ENCODE peak calls at places on chromosomes 4 and X, in nine cellular contexts. H, U, C, T, K, Q, S, F and E are unnamed samples.

GRCh38 chr4:53057679-53058078 is 195.6 kb downstream of the RASL11B start:
- DNase-seq in H (no peak), T (no peak), Q (no peak), C (no peak), F (no peak), U (no peak), K (no peak), S (peak; percentile 19), E (no peak)

GRCh38 chr4:3822230-3822947 is 56.2 kb downstream of the ADRA2C start:
- DNase-seq in C (no peak), T (no peak), F (peak; percentile 39), Q (no peak), K (no peak), S (no peak), H (no peak), U (no peak), E (no peak)

GRCh38 chr4:114924311-114924710 is 189.1 kb downstream of the NDST4 start:
- DNase-seq in H (no peak), F (no peak), C (no peak), U (no peak), Q (no peak), S (no peak), T (no peak), K (no peak), E (no peak)

GRCh38 chr4:152585036-152585439 is 49.1 kb upstream of the FBXW7 start:
- DNase-seq in T (no peak), S (no peak), U (peak; percentile 20), Q (no peak), C (no peak), F (no peak), K (peak; percentile 26), H (no peak), E (no peak)

GRCh38 chrX:41377624-41378023 is 43.7 kb downstream of the DDX3X start:
- DNase-seq in U (no peak), F (no peak), C (no peak), H (no peak), Q (no peak), S (no peak), T (peak; percentile 25), K (no peak), E (no peak)

GRCh38 chr4:2259541-2260267 is 2.2 kb downstream of the MXD4 start:
- DNase-seq in U (no peak), C (no peak), H (no peak), T (no peak), S (peak; percentile 4), Q (peak; percentile 21), F (peak; percentile 34), K (no peak), E (no peak)

GRCh38 chr4:174580597-174580996 is 58.3 kb upstream of the HPGD start:
- DNase-seq in K (no peak), C (no peak), Q (no peak), U (no peak), F (no peak), T (no peak), H (no peak), S (no peak), E (no peak)

GRCh38 chr4:87481342-87481741 is 47.8 kb downstream of the SPARCL1 start:
- DNase-seq in S (no peak), U (no peak), H (no peak), C (no peak), Q (no peak), F (no peak), K (no peak), T (no peak), E (no peak)

GRCh38 chr4:87375719-87376291 is 15.2 kb downstream of the HSD17B11 start:
- DNase-seq in T (peak; percentile 71), C (peak; percentile 53), U (peak; percentile 88), Q (peak; percentile 55), F (no peak), H (peak; percentile 24), S (peak; percentile 30), K (peak; percentile 45), E (no peak)

GRCh38 chr4:176791591-176792347 is 953 bp downstream of the VEGFC start:
- DNase-seq in H (no peak), F (peak; percentile 47), Q (peak; percentile 25), T (peak; percentile 63), S (peak; percentile 6), K (no peak), U (peak; percentile 54), C (peak; percentile 33), E (no peak)

GRCh38 chr4:39062094-39062493 is at the start of gene KLHL5:
- DNase-seq in T (peak; percentile 41), Q (no peak), F (no peak), K (no peak), H (no peak), S (no peak), C (no peak), U (no peak), E (no peak)

GRCh38 chr4:127975121-127975770 is 10.0 kb downstream of the ABHD18 start:
- DNase-seq in F (no peak), H (no peak), U (peak; percentile 82), Q (no peak), S (no peak), K (no peak), T (peak; percentile 14), C (no peak), E (no peak)

GRCh38 chrX:68868316-68868715 is 39.5 kb downstream of the EFNB1 start:
- DNase-seq in U (no peak), H (no peak), C (no peak), Q (no peak), K (no peak), S (no peak), T (peak; percentile 56), F (no peak), E (no peak)

GRCh38 chr4:181745933-181746627 is 497.1 kb upstream of the TENM3 start:
- DNase-seq in C (no peak), U (no peak), K (no peak), F (no peak), H (no peak), T (peak; percentile 42), Q (no peak), S (no peak), E (no peak)

GRCh38 chrX:102154900-102155805 is 624 bp downstream of the BEX5 start:
- DNase-seq in C (no peak), F (no peak), H (no peak), Q (peak; percentile 25), K (no peak), U (no peak), T (no peak), S (no peak), E (no peak)

GRCh38 chrX:102155806-102156179 is at the start of gene BEX5:
- DNase-seq in S (peak; percentile 17), U (no peak), H (peak; percentile 34), T (no peak), C (peak; percentile 64), K (no peak), F (peak; percentile 63), Q (peak; percentile 72), E (no peak)

GRCh38 chrX:102154218-102154860 is 1.4 kb downstream of the BEX5 start:
- DNase-seq in K (no peak), Q (no peak), F (no peak), H (no peak), T (no peak), U (no peak), C (no peak), S (no peak), E (no peak)
- TF ChIP-seq CTCF in K (peak; percentile 43), Q (no peak), F (peak; percentile 21), H (peak; percentile 27), T (no peak), U (no peak), C (no peak), S (no peak), E (no peak)

DNA sequence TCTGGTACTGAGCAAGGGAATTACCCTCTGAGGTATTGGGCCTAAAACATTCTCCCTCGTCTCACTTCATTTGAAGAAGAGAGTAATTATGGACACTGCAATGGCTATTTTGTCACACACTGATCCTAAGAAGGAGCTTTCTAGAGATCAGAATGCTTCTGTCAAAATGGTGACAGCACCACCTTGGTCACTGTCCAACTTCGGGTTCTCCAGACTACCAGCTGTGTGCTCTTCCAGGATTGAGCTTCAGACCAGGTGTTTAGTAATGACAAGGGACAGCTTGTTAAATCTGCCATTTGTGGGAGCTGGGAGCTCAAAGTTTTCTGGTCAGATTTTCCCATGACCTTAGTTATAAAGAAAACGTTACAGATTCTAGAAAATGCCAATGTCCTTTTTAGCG is 105.4 kb downstream of the POLA1 start:
- DNase-seq in Q (no peak), H (no peak), S (no peak), F (no peak), K (no peak), T (no peak), U (no peak), C (no peak), E (no peak)
- H3K27ac ChIP-seq in Q (no peak overlapping the region), H (no peak overlapping the region), S (no peak overlapping the region), F (no peak overlapping the region), K (no peak overlapping the region), T (no peak overlapping the region), U (no peak overlapping the region), C (no peak overlapping the region), E (no peak overlapping the region)

DNA sequence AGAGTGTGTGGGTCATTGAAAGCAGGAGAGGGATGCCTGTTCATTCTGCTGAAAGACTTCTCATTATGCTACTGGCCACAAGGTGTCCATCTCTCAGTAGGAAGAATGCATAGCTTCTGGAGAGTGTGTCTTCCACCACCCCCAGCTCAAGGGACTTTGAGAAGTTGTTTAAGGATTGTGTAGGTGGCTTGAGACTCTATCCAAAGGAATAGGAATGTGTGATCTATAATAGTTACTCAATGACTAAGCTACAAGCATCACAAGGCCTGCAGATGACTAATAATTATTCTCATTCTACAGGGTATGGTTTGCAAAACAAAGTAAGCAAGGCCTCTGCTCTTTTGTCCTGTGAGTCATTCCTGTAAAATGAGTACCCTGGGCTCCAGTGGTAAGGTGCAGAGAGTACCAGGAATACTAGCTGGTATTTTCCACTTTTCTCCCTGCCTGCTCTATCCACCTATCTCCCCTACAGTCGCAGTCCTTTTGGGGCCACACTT is 279.8 kb upstream of the BOD1L1 start:
- DNase-seq in C (peak; percentile 20), F (no peak), T (peak; percentile 99), K (no peak), H (no peak), Q (no peak), U (peak; percentile 99), S (no peak), E (no peak)
- TF ChIP-seq CTCF in C (no peak), F (no peak), T (peak; percentile 16), K (no peak), H (no peak), Q (no peak), U (peak; percentile 60), S (no peak), E (no peak)

GRCh38 chr4:75881476-75881875 is 20.8 kb downstream of the PPEF2 start:
- DNase-seq in T (no peak), K (no peak), Q (no peak), F (no peak), C (no peak), U (no peak), S (no peak), H (no peak), E (no peak)

GRCh38 chr4:75891611-75892010 is 10.6 kb downstream of the PPEF2 start:
- DNase-seq in K (no peak), H (no peak), Q (no peak), S (no peak), C (no peak), F (no peak), U (no peak), T (no peak), E (no peak)

GRCh38 chr4:75880278-75880677 is 22.0 kb downstream of the PPEF2 start:
- DNase-seq in K (no peak), F (no peak), S (no peak), C (no peak), Q (no peak), T (no peak), U (peak; percentile 43), H (no peak), E (no peak)

GRCh38 chr4:75889537-75890199 is 12.6 kb downstream of the PPEF2 start:
- DNase-seq in C (no peak), K (no peak), F (no peak), U (no peak), T (no peak), Q (no peak), H (no peak), S (no peak), E (no peak)

GRCh38 chr4:75886104-75886503 is 16.1 kb downstream of the PPEF2 start:
- DNase-seq in U (no peak), H (no peak), F (no peak), S (no peak), Q (no peak), K (no peak), T (no peak), C (no peak), E (no peak)
- H3K27ac ChIP-seq in U (no peak overlapping the region), H (no peak overlapping the region), F (no peak overlapping the region), S (no peak overlapping the region), Q (no peak overlapping the region), K (no peak overlapping the region), T (no peak overlapping the region), C (no peak overlapping the region), E (no peak overlapping the region)